ENCODE peak calls at places on chromosomes 12 and 14, in five cellular contexts. A, O, L, P and V are unnamed samples.

GRCh38 chr12:69947922-69948321 is 122.9 kb downstream of the MYRFL start:
- DNase-seq in A (no peak), O (no peak), L (no peak), P (no peak), V (no peak)

GRCh38 chr14:29274890-29275651 is 508.5 kb downstream of the FOXG1 start:
- DNase-seq in A (no peak), O (no peak), L (no peak), P (no peak), V (no peak)

GRCh38 chr12:97503073-97503472 is 40.5 kb downstream of the RMST start:
- DNase-seq in A (no peak), O (no peak), L (no peak), P (no peak), V (no peak)

GRCh38 chr14:75011356-75012097 is 8.8 kb downstream of the EIF2B2 start:
- DNase-seq in A (no peak), O (no peak), L (no peak), P (no peak), V (no peak)

GRCh38 chr12:86711716-86712115 is 455.5 kb upstream of the MGAT4C start:
- DNase-seq in A (no peak), O (no peak), L (no peak), P (no peak), V (no peak)

GRCh38 chr12:14239350-14239934 is 126.0 kb upstream of the ATF7IP start:
- DNase-seq in A (no peak), O (no peak), L (no peak), P (no peak), V (no peak)

GRCh38 chr12:124774462-124775167 is 89.0 kb downstream of the SCARB1 start:
- DNase-seq in A (no peak), O (peak), L (no peak), P (no peak), V (peak)

GRCh38 chr14:54653764-54654469 is 87.0 kb downstream of the SAMD4A start:
- DNase-seq in A (peak), O (peak), L (no peak), P (no peak), V (peak)

GRCh38 chr14:73833530-73834257 is 17.9 kb upstream of the PTGR2 start:
- DNase-seq in A (no peak), O (no peak), L (no peak), P (no peak), V (no peak)

GRCh38 chr14:32683679-32684078 is 255.0 kb upstream of the NPAS3 start:
- DNase-seq in A (no peak), O (no peak), L (no peak), P (no peak), V (no peak)

GRCh38 chr12:95085612-95086011 is 12.2 kb upstream of the NR2C1 start:
- DNase-seq in A (no peak), O (no peak), L (no peak), P (no peak), V (no peak)

GRCh38 chr14:54366726-54367707 is 29.8 kb upstream of the CDKN3 start:
- DNase-seq in A (no peak), O (no peak), L (no peak), P (no peak), V (peak)

GRCh38 chr14:35534130-35534883 is at the start of gene INSM2:
- DNase-seq in A (no peak), O (no peak), L (no peak), P (peak), V (no peak)

GRCh38 chr12:74889563-74890236 is 319.9 kb downstream of the KCNC2 start:
- DNase-seq in A (no peak), O (no peak), L (no peak), P (no peak), V (no peak)

DNA sequence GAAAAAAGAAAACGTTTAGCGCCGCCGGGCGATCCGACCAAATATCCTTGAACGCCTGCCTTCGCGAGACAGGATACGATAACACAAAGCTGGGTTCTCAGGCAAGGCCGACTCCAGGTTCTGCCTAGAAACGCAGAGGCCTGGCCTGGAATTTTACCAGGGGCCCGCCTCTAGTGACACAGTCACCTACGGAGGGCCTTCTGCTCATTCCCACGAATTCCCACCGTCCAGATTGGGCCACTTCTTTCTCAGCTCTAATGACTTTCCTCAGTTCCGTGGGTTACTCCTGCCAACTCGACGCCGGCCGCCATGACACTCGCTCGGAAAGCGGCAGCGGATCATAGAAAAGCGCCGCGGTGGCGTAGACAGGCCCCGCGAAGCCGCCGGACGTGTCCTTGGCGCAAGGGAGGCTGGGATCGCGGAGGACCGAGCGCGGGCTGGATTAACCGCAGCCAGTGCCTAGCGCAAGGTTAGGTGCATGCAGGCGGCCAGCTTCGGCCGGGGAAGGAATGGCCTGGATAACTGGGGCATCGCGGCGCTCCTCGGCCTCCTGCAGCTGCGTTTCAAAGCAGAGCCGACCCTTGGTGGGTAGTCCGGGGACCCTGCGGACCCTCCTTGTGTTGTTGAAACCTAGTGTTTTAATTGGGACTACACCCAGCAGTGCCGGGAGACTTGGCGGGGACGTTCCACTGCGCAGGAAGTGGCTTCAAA is at the start of gene TRIP11:
- DNase-seq in A (peak), O (peak), L (peak), P (peak), V (peak)
- TF ChIP-seq POLR2A in A (no peak), O (peak), L (peak), P (peak), V (peak)

GRCh38 chr14:61382842-61383241 is 61.5 kb downstream of the PRKCH start:
- DNase-seq in A (no peak), O (no peak), L (no peak), P (no peak), V (no peak)
- TF ChIP-seq POLR2A in A (no peak), O (no peak), L (no peak), P (no peak), V (no peak)

DNA sequence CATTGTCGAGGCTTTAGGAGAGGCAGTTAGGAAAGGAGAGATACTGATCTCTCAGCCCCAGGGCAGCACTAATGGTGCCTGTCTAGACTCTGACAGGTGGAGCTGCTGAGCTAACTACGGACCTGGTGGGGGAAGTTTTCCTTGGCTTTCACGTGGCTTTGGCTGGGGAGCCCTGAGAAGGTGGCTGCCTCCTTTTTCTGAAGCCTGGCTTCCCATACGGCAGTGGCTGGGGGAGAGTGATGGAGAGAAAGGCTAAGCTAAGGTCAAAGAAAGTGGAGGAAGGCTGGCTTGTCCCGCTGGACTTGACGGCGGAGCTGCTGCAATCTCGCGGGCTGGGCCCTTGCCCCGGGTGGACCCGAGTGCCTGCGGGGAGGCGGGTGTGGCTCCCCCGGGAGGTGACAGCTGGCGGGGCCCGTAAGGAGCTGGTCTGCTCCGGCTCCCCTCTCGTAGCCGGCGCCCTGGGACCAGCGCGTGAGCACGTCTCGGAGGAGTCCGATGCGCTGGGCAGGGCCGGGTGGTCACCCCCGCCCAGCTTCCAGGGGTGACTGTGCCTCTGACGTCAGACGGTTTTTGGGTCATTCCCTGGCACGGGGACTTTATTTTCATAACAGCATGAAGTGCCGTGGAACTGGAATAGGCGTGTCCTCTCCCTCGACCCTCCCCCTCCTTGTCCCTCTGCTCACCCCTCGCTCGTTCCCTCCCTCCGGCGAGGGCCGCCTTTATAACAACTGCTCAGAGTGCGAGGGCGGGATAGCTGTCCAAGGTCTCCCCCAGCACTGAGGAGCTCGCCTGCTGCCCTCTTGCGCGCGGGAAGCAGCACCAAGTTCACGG is at the start of gene GPRC5A:
- DNase-seq in A (peak), O (peak), L (no peak), P (peak), V (peak)
- TF ChIP-seq POLR2A in A (no peak), O (peak), L (no peak), P (peak), V (peak)

GRCh38 chr14:87992349-87992719 is 648 bp downstream of the GALC start:
- DNase-seq in A (no peak), O (no peak), L (no peak), P (no peak), V (no peak)

GRCh38 chr14:87994974-87995373 is 2.0 kb upstream of the GALC start:
- DNase-seq in A (no peak), O (no peak), L (no peak), P (no peak), V (no peak)

GRCh38 chr14:87995500-87996275 is 2.7 kb upstream of the GALC start:
- DNase-seq in A (no peak), O (no peak), L (no peak), P (no peak), V (no peak)

GRCh38 chr14:87992720-87993484 is at the start of gene GALC:
- DNase-seq in A (peak), O (peak), L (peak), P (peak), V (peak)

GRCh38 chr14:87993485-87993809 is 465 bp upstream of the GALC start:
- DNase-seq in A (no peak), O (no peak), L (no peak), P (no peak), V (no peak)
- TF ChIP-seq POLR2A in A (no peak), O (no peak), L (no peak), P (no peak), V (no peak)

DNA sequence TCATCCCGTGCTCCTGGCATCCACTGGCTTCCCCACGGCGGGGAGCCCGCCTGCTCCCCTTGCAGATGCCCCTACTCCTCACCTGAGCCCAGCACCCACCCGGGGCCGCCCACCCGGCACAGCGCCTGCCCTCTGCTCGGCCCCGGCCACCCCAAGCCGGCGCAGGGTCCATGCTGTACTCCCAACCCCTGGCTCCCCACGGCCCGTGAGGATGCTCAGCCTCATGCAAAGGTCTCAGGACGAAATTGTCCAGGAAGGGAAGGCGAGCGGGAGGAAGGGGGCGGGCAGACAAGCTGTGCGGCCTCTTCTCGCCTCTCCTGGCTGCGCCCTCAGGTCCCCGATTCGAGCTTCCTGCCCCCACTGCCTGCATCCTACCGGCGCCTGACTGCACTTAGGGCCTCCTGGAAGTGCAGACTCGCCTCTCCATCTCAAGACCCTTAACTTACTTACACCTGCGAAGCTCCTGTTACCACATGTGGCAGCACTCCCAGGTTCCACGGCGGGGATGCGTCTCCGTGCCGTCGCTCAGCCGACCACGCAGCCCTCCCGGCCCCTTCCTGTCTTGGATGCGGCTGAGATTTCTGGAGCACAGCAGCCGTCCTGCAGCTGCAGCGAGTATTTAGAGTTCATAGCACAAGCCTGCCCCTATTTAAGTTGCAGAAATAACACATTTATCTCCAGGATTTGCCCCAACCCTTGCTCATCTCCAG is 18.0 kb downstream of the LRCOL1 start:
- DNase-seq in A (no peak), O (no peak), L (no peak), P (peak), V (no peak)
- TF ChIP-seq POLR2A in A (no peak), O (no peak), L (no peak), P (no peak), V (no peak)